ENCODE peak calls at places on chromosomes 2 and 18, in seven cellular contexts. S is epithelial cell of proximal tubule, E is prostate gland, L is NCI-H82, T is neural crest cell, H is MV-4-11, P is smooth muscle cell of the brain vasculature. O is an unnamed sample.

GRCh38 chr2:3094999-3095958 is 282.3 kb downstream of the EIPR1 start:
- DNase-seq in P (no peak), E (no peak), S (no peak), L (no peak), H (no peak), T (no peak), O (no peak)

GRCh38 chr2:44093970-44094369 is 74.7 kb upstream of the PPM1B start:
- DNase-seq in S (no peak), E (no peak), H (no peak), L (no peak), T (no peak), P (no peak), O (no peak)

GRCh38 chr2:37820471-37820991 is 104.6 kb upstream of the RMDN2 start:
- DNase-seq in P (no peak), L (no peak), H (peak; percentile 80), E (no peak), T (no peak), S (no peak), O (no peak)

GRCh38 chr18:577606-578005 is 2.6 kb upstream of the CETN1 start:
- DNase-seq in T (no peak), H (no peak), E (no peak), S (no peak), P (no peak), L (no peak), O (no peak)

GRCh38 chr2:24919100-24919976 is 699 bp downstream of the ADCY3 start:
- DNase-seq in S (no peak), T (peak; percentile 33), H (no peak), E (peak; percentile 21), P (no peak), L (peak; percentile 53), O (no peak)

GRCh38 chr2:164937864-164938401 is 17.4 kb downstream of the SLC38A11 start:
- DNase-seq in P (no peak), H (no peak), E (no peak), L (peak; percentile 70), S (no peak), T (no peak), O (no peak)

GRCh38 chr18:3612315-3612714 is 162.3 kb downstream of the TGIF1 start:
- DNase-seq in H (no peak), P (no peak), S (no peak), L (no peak), E (no peak), T (no peak), O (no peak)

GRCh38 chr2:108243566-108243965 is 3.8 kb downstream of the SULT1C3 start:
- DNase-seq in P (no peak), L (no peak), S (no peak), T (no peak), E (no peak), H (no peak), O (peak; percentile 35)

GRCh38 chr2:175003875-175004729 is 1.1 kb downstream of the CHN1 start:
- DNase-seq in H (no peak), S (no peak), L (peak; percentile 71), T (peak; percentile 38), P (no peak), E (no peak), O (no peak)

O was measured in AG09309.